ENCODE peak calls at places on chromosomes 5 and 9, in five cellular contexts. Z, J, I, S and X are unnamed samples.
A peak's percentile ranks its signal among the peaks of the same experiment; 100 is the strongest.

GRCh38 chr9:98796364-98797101 is at the start of gene ANKS6:
- DNase-seq in S (peak; percentile 91), Z (peak; percentile 93), J (peak; percentile 75), I (peak; percentile 88), X (peak; percentile 88)

GRCh38 chr9:99822596-99823391 is 1.1 kb downstream of the NR4A3 start:
- DNase-seq in Z (peak; percentile 61), I (peak; percentile 51), S (peak; percentile 52), J (peak; percentile 37), X (peak; percentile 62)

GRCh38 chr9:102974530-102974929 is 20.6 kb upstream of the CYLC2 start:
- DNase-seq in J (peak; percentile 64), I (no peak), Z (no peak), S (no peak), X (no peak)

GRCh38 chr5:129155876-129156275 is 61.3 kb downstream of the ISOC1 start:
- DNase-seq in I (no peak), Z (no peak), S (no peak), J (no peak), X (no peak)

GRCh38 chr9:81108391-81108790 is 581.0 kb downstream of the TLE1 start:
- DNase-seq in J (peak; percentile 83), Z (no peak), S (no peak), I (no peak), X (no peak)

GRCh38 chr5:66744040-66744439 is 147.8 kb downstream of the MAST4 start:
- DNase-seq in I (no peak), S (no peak), J (no peak), Z (no peak), X (no peak)

GRCh38 chr9:133986774-133987454 is 5.2 kb downstream of the VAV2 start:
- DNase-seq in I (no peak), J (no peak), S (peak; percentile 19), Z (peak; percentile 23), X (no peak)

GRCh38 chr5:5941486-5941885 is 436.9 kb downstream of the MED10 start:
- DNase-seq in J (no peak), S (no peak), I (no peak), Z (no peak), X (no peak)

GRCh38 chr9:5449521-5450359 is 602 bp upstream of the CD274 start:
- DNase-seq in I (no peak), S (no peak), Z (no peak), J (peak; percentile 63), X (no peak)

GRCh38 chr5:83219495-83219894 is 142.1 kb downstream of the XRCC4 start:
- DNase-seq in Z (no peak), I (no peak), S (no peak), J (no peak), X (no peak)

GRCh38 chr9:72362118-72362531 is 2.9 kb downstream of the ZFAND5 start:
- DNase-seq in Z (no peak), J (peak; percentile 30), I (no peak), S (no peak), X (no peak)

GRCh38 chr5:160675988-160676387 is 176.0 kb downstream of the ATP10B start:
- DNase-seq in S (no peak), Z (no peak), I (no peak), J (no peak), X (no peak)

GRCh38 chr5:127810014-127810413 is 106.8 kb downstream of the CCDC192 start:
- DNase-seq in J (no peak), Z (no peak), S (no peak), I (no peak), X (no peak)

GRCh38 chr9:96299823-96300222 is 2.2 kb downstream of the HSD17B3 start:
- DNase-seq in I (no peak), J (peak; percentile 86), Z (no peak), S (no peak), X (no peak)

GRCh38 chr5:79806741-79807140 is 117.1 kb downstream of the CMYA5 start:
- DNase-seq in Z (no peak), S (no peak), J (no peak), I (no peak), X (no peak)

GRCh38 chr5:131550606-131551005 is 84.4 kb downstream of the RAPGEF6 start:
- DNase-seq in J (no peak), S (no peak), I (no peak), Z (no peak), X (no peak)

GRCh38 chr9:114988962-114989599 is 58.7 kb upstream of the TNFSF8 start:
- DNase-seq in J (peak; percentile 80), I (no peak), Z (no peak), S (no peak), X (no peak)

GRCh38 chr9:24436761-24437160 is 108.9 kb downstream of the IZUMO3 start:
- DNase-seq in Z (no peak), J (no peak), I (no peak), S (no peak), X (no peak)
- H3K9me3 ChIP-seq in Z (no peaks in the 10 kb centered on the region), J (no peaks in the 10 kb centered on the region), I (no peaks in the 10 kb centered on the region), S (no peaks in the 10 kb centered on the region), X (no peaks in the 10 kb centered on the region)

GRCh38 chr9:137341227-137341626 is 39.2 kb upstream of the NRARP start:
- DNase-seq in Z (no peak), J (no peak), S (no peak), I (no peak), X (no peak)
- H3K9me3 ChIP-seq in Z (no peaks in the 10 kb centered on the region), J (no peaks in the 10 kb centered on the region), S (peaks cover 7% of the 10 kb centered on the region), I (peaks cover 16% of the 10 kb centered on the region), X (no peaks in the 10 kb centered on the region)

GRCh38 chr5:113331201-113331551 is 103.6 kb downstream of the TSSK1B start:
- DNase-seq in Z (no peak), J (peak; percentile 29), I (no peak), S (no peak), X (no peak)
- H3K9me3 ChIP-seq in Z (no peaks in the 10 kb centered on the region), J (no peaks in the 10 kb centered on the region), I (no peaks in the 10 kb centered on the region), S (peaks cover 5% of the 10 kb centered on the region), X (no peaks in the 10 kb centered on the region)

GRCh38 chr9:111542497-111543254 is 17.7 kb downstream of the ZNF483 start:
- DNase-seq in I (no peak), S (no peak), J (no peak), Z (no peak), X (no peak)

GRCh38 chr9:111548623-111549022 is 23.6 kb downstream of the ZNF483 start:
- DNase-seq in I (no peak), J (no peak), Z (no peak), S (no peak), X (no peak)
- H3K9me3 ChIP-seq in I (peaks cover 93% of the 10 kb centered on the region), J (peaks cover 60% of the 10 kb centered on the region), Z (peaks cover 84% of the 10 kb centered on the region), S (peaks cover 65% of the 10 kb centered on the region), X (peaks cover 33% of the 10 kb centered on the region)